ENCODE peak calls at places on chromosomes 3 and 15, in four cellular contexts. Z, N, G and I are unnamed samples.
A peak's percentile ranks its signal among the peaks of the same experiment; 100 is the strongest.

GRCh38 chr3:129605593-129606521 is 619 bp downstream of the PLXND1 start:
- DNase-seq in Z (peak; percentile 51), N (no peak), G (peak; percentile 83), I (peak; percentile 70)

GRCh38 chr3:55801676-55802075 is 314.6 kb upstream of the WNT5A start:
- DNase-seq in Z (no peak), G (no peak), N (no peak), I (no peak)

GRCh38 chr15:89673162-89673506 is 6.0 kb downstream of the PLIN1 start:
- DNase-seq in N (peak; percentile 93), Z (no peak), G (no peak), I (peak; percentile 86)

GRCh38 chr15:51869074-51869425 is 39.6 kb downstream of the TMOD3 start:
- DNase-seq in Z (peak; percentile 36), G (no peak), N (no peak), I (no peak)

GRCh38 chr3:123338021-123338619 is 110.8 kb downstream of the ADCY5 start:
- DNase-seq in G (peak; percentile 76), Z (peak; percentile 27), N (no peak), I (no peak)

GRCh38 chr15:31172606-31173005 is 71.1 kb upstream of the TRPM1 start:
- DNase-seq in G (no peak), Z (no peak), N (no peak), I (no peak)

GRCh38 chr15:29083161-29083560 is 186.5 kb downstream of the NSMCE3 start:
- DNase-seq in Z (no peak), G (no peak), N (no peak), I (no peak)

GRCh38 chr3:4597204-4597985 is 104.2 kb downstream of the ITPR1 start:
- DNase-seq in G (no peak), Z (no peak), N (no peak), I (no peak)